ENCODE peak calls at places on chromosomes 3 and 15, in seven cellular contexts. U is cardiac muscle cell, H is uterus, Y is neural progenitor cell, V is H1, Z is H9, F is tibial artery. G is an unnamed sample.

GRCh38 chr3:47741925-47742324 is 39.8 kb downstream of the SMARCC1 start:
- DNase-seq in H (no peak), V (no peak), Z (no peak), Y (no peak), F (no peak), U (no peak), G (no peak)

GRCh38 chr3:178001670-178002101 is 534.5 kb upstream of the KCNMB2 start:
- DNase-seq in Y (no peak), H (no peak), V (no peak), F (no peak), Z (no peak), U (no peak), G (no peak)

GRCh38 chr3:196486263-196486662 is 17.3 kb downstream of the RNF168 start:
- DNase-seq in F (no peak), Y (no peak), Z (no peak), V (no peak), H (no peak), U (no peak), G (no peak)

GRCh38 chr3:71101014-71101413 is 482.5 kb downstream of the FOXP1 start:
- DNase-seq in U (no peak), V (no peak), Y (no peak), F (no peak), Z (no peak), H (no peak), G (no peak)

GRCh38 chr3:197737319-197737649 is 580 bp upstream of the RUBCN start:
- DNase-seq in F (no peak), Z (no peak), Y (no peak), U (no peak), V (no peak), H (no peak), G (no peak)

GRCh38 chr3:106728315-106728821 is 648.9 kb upstream of the CCDC54 start:
- DNase-seq in U (no peak), H (no peak), V (no peak), Y (no peak), Z (no peak), F (no peak), G (no peak)

GRCh38 chr3:114308830-114309229 is 15.0 kb downstream of the TIGIT start:
- DNase-seq in V (no peak), Y (no peak), H (no peak), F (no peak), U (no peak), Z (no peak), G (no peak)

GRCh38 chr15:84725001-84725491 is 9.1 kb upstream of the SEC11A start:
- DNase-seq in F (peak; percentile 50), U (no peak), V (no peak), H (no peak), Y (no peak), Z (no peak), G (no peak)

DNA sequence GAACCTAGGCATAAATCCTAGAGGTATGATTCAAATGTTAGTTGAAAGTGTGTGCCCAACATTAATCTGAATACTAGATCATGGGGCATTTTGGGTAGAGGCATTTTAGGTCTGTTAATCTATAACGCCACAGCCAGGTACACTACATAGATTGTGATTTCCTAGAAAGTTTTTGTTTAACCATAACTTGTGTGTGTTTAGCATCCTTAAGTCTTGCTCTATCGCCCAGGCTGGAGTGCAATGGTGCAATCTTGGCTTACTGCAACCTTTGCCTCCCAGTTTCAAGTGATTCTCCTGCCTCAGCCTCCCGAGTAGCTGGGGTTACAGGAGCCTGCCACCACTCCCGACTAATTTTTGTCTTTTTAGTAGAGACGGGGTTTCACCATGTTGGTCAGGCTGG is 59.1 kb downstream of the TRIM71 start:
- DNase-seq in V (no peak), U (no peak), Y (no peak), Z (no peak), H (no peak), F (no peak), G (no peak)
- H3K4me1 ChIP-seq in V (peaks cover 34% of the 10 kb centered on the region), U (peaks cover 18% of the 10 kb centered on the region), Y (peaks cover 38% of the 10 kb centered on the region), Z (peaks cover 15% of the 10 kb centered on the region), H (no peaks in the 10 kb centered on the region), F (peaks cover 16% of the 10 kb centered on the region), G (peaks cover 5% of the 10 kb centered on the region)

GRCh38 chr15:87496109-87496508 is 760.4 kb downstream of the NTRK3 start:
- DNase-seq in H (no peak), U (peak; percentile 33), Z (no peak), Y (no peak), V (no peak), F (no peak), G (no peak)
- H3K27ac ChIP-seq in H (no peak overlapping the region), U (peak overlapping the region; percentile 62), Z (no peak overlapping the region), Y (no peak overlapping the region), V (no peak overlapping the region), F (no peak overlapping the region), G (peak overlapping the region; percentile 32)

DNA sequence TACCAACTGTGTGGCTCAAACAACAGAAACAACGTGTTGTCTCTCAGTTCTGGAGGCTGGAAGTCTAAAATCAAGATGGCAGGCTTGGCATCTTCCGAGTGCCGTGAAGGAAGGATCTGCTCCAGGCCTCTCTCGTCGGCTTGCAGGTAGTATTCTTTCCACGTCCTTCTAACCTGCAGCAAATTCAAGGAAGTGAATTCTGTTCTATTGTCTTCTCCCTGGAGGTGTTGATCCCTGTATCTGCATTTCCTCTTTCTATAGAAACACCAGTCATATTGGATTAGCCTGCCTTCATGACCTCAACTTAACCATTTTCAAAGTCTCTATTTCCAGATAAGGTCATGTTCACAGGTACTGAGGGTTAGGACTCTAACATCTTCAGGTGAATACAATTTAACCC is 512.1 kb downstream of the GABRG3 start:
- DNase-seq in U (no peak), V (no peak), Y (no peak), F (no peak), H (no peak), Z (no peak), G (no peak)
- H3K9me3 ChIP-seq in U (no peaks in the 10 kb centered on the region), V (peaks cover 5% of the 10 kb centered on the region), Y (no peaks in the 10 kb centered on the region), F (no peaks in the 10 kb centered on the region), H (no peaks in the 10 kb centered on the region), Z (no peaks in the 10 kb centered on the region), G (no peaks in the 10 kb centered on the region)

DNA sequence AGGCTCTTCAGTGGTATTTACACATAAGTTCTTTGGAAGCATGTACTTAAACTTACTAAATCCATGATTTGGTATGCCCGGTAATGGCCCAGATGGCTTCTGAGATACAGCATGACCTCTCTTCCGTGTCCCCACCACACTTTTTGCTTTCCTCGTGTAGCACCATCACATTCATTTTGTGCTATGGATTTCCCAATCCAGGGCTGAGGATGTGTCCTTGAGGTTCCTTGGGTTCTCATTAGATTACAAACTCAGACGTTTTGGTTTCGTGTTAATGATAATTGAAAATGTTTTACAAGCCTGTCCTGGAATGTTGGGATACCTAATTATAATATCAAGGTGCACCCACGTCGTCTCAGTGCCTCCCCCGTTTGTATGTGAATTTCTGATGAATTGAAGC is 7.3 kb downstream of the ABHD2 start:
- DNase-seq in V (no peak), Z (no peak), Y (no peak), F (no peak), H (no peak), U (no peak), G (no peak)
- H3K4me1 ChIP-seq in V (no peaks in the 10 kb centered on the region), Z (peaks cover 9% of the 10 kb centered on the region), Y (peaks cover 12% of the 10 kb centered on the region), F (peaks cover 65% of the 10 kb centered on the region), H (peaks cover 24% of the 10 kb centered on the region), U (peaks cover 32% of the 10 kb centered on the region), G (peaks cover 93% of the 10 kb centered on the region)

GRCh38 chr3:128649264-128649663 is 1.4 kb downstream of the RPN1 start:
- DNase-seq in V (no peak), Z (no peak), H (no peak), Y (peak; percentile 7), F (no peak), U (no peak), G (no peak)

GRCh38 chr3:128647307-128647706 is 3.3 kb downstream of the RPN1 start:
- DNase-seq in V (no peak), F (no peak), Y (no peak), Z (no peak), U (no peak), H (no peak), G (no peak)

GRCh38 chr3:128650096-128651050 is at the start of gene RPN1:
- DNase-seq in F (peak; percentile 97), V (peak; percentile 95), Z (peak; percentile 94), Y (peak; percentile 97), U (peak; percentile 97), H (peak; percentile 97), G (peak; percentile 98)

GRCh38 chr3:128648402-128648801 is 2.2 kb downstream of the RPN1 start:
- DNase-seq in Z (no peak), F (no peak), U (no peak), H (no peak), Y (no peak), V (no peak), G (no peak)
- H3K27ac ChIP-seq in Z (no peak overlapping the region), F (no peak overlapping the region), U (no peak overlapping the region), H (peak overlapping the region; percentile 97), Y (no peak overlapping the region), V (no peak overlapping the region), G (peak overlapping the region; percentile 100)

GRCh38 chr3:115741650-115742049 is 118.3 kb downstream of the GAP43 start:
- DNase-seq in U (no peak), F (no peak), Y (no peak), H (no peak), V (no peak), Z (no peak), G (no peak)
- H3K9me3 ChIP-seq in U (no peaks in the 10 kb centered on the region), F (peaks cover 5% of the 10 kb centered on the region), Y (no peaks in the 10 kb centered on the region), H (no peaks in the 10 kb centered on the region), V (no peaks in the 10 kb centered on the region), Z (no peaks in the 10 kb centered on the region), G (peaks cover 6% of the 10 kb centered on the region)